ENCODE peak calls at places on chromosomes 2 and 18, in four cellular contexts. Q is neural progenitor cell; M is CD8-positive, alpha-beta T cell; E is HL-60. G is an unnamed sample.

GRCh38 chr2:237026981-237027711 is 58.5 kb upstream of the COPS8 start:
- DNase-seq in Q (peak; percentile 83), M (peak; percentile 25), E (peak; percentile 41), G (peak; percentile 74)

GRCh38 chr2:143572421-143572820 is 443.2 kb downstream of the ARHGAP15 start:
- DNase-seq in Q (no peak), M (no peak), E (no peak), G (no peak)

GRCh38 chr2:151251012-151251411 is 10.7 kb downstream of the RBM43 start:
- DNase-seq in Q (no peak), M (no peak), E (no peak), G (no peak)

GRCh38 chr2:216535454-216535995 is 36.9 kb downstream of the RPL37A start:
- DNase-seq in Q (no peak), M (no peak), E (peak; percentile 48), G (peak; percentile 34)

GRCh38 chr2:66495788-66496640 is 61.1 kb downstream of the MEIS1 start:
- DNase-seq in Q (peak; percentile 38), M (no peak), E (no peak), G (peak; percentile 21)

GRCh38 chr2:73984922-73985317 is 210 bp downstream of the TET3 start:
- DNase-seq in Q (peak; percentile 83), M (peak; percentile 50), E (peak; percentile 58), G (peak; percentile 75)

GRCh38 chr2:133666621-133667020 is 98.4 kb upstream of the NCKAP5 start:
- DNase-seq in Q (no peak), M (no peak), E (no peak), G (no peak)

GRCh38 chr2:120470041-120470716 is 124.2 kb downstream of the INHBB start:
- DNase-seq in Q (no peak), M (no peak), E (peak; percentile 81), G (no peak)

GRCh38 chr2:19274439-19274838 is 84.0 kb downstream of the OSR1 start:
- DNase-seq in Q (no peak), M (no peak), E (no peak), G (no peak)

GRCh38 chr18:69250305-69251151 is 150.2 kb upstream of the DOK6 start:
- DNase-seq in Q (no peak), M (no peak), E (no peak), G (no peak)

GRCh38 chr18:22814329-22814703 is 118.8 kb upstream of the RBBP8 start:
- DNase-seq in Q (no peak), M (no peak), E (no peak), G (no peak)

GRCh38 chr18:70069965-70070364 is 122.3 kb upstream of the CD226 start:
- DNase-seq in Q (no peak), M (no peak), E (no peak), G (no peak)

GRCh38 chr2:69997296-69998184 is 36.1 kb upstream of the ASPRV1 start:
- DNase-seq in Q (no peak), M (no peak), E (peak; percentile 71), G (no peak)

GRCh38 chr2:217166241-217166640 is 306.4 kb upstream of the TNP1 start:
- DNase-seq in Q (peak; percentile 84), M (no peak), E (no peak), G (no peak)

GRCh38 chr2:219434718-219435525 is at the start of gene SPEG:
- DNase-seq in Q (peak; percentile 59), M (no peak), E (no peak), G (no peak)

GRCh38 chr18:62105373-62105772 is 81.5 kb downstream of the PIGN start:
- DNase-seq in Q (no peak), M (no peak), E (no peak), G (no peak)

GRCh38 chr18:57502624-57503023 is 67.5 kb downstream of the ONECUT2 start:
- DNase-seq in Q (no peak), M (no peak), E (no peak), G (no peak)

GRCh38 chr18:11504962-11505361 is 104.4 kb upstream of the SLC35G4 start:
- DNase-seq in Q (no peak), M (no peak), E (no peak), G (no peak)

GRCh38 chr2:226620176-226620575 is 179.4 kb downstream of the IRS1 start:
- DNase-seq in Q (no peak), M (no peak), E (no peak), G (no peak)

GRCh38 chr18:25727281-25727680 is 363.1 kb downstream of the SS18 start:
- DNase-seq in Q (no peak), M (no peak), E (no peak), G (no peak)

GRCh38 chr2:138373993-138374408 is 127.6 kb upstream of the SPOPL start:
- DNase-seq in Q (peak; percentile 44), M (no peak), E (peak; percentile 2), G (peak; percentile 13)

GRCh38 chr2:241559489-241560180 is 1.1 kb downstream of the BOK start:
- DNase-seq in Q (peak; percentile 66), M (no peak), E (no peak), G (peak; percentile 57)

GRCh38 chr18:71239111-71239624 is 950.3 kb downstream of the SOCS6 start:
- DNase-seq in Q (no peak), M (no peak), E (no peak), G (no peak)

DNA sequence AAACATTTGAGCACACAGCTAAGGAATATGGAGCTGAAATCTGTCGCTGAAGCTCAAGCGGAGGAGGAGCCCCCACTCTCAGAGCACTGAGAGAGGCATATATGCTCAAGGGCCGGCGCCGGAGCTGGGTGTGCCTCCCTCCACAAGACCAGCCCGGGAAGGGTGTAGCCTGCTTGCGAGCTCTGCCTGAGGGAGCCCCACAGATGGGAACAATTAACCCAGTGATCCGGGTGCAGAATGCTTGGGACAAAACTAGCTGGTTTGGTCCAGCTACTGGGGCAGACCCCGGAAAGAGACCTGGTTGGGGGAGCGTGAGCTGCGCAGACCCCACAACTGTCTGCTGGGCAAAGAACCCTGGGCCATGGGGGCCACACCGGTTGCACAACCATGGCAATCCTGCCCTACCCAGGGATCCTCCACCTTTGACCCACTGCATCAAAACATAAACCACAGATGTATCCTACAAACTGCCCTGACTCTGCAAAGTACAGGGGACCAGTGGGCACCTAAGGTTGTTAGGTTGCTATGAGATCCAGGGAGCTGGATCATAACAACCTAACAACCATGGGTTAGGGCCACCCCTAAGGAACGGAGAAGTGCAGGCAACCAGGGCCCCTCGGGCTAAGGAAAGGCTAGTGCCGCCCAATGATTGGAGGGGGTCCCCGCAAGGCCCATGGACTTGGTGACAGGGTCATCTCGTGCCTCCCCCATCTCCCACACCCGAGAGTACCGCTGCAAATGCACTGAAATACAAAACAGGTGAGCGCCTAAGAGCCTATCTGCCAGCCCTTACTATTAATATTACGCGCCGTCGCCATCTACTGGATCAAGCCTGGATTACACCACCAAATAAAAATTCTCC is 53.4 kb upstream of the SCN1A start:
- DNase-seq in Q (peak; percentile 64), M (no peak), E (peak; percentile 26), G (peak; percentile 70)
- TF ChIP-seq CTCF in Q (peak; percentile 66), M (no peak), E (peak; percentile 37), G (peak; percentile 56)

GRCh38 chr2:231604101-231604684 is 11.5 kb downstream of the TEX44 start:
- DNase-seq in Q (peak; percentile 92), M (no peak), E (no peak), G (no peak)
- TF ChIP-seq CTCF in Q (no peak), M (no peak), E (no peak), G (no peak)

GRCh38 chr2:165874445-165875039 is 79.0 kb downstream of the TTC21B start:
- DNase-seq in Q (peak; percentile 72), M (no peak), E (peak; percentile 35), G (no peak)
- TF ChIP-seq CTCF in Q (peak; percentile 85), M (peak; percentile 89), E (peak; percentile 36), G (peak; percentile 76)

GRCh38 chr2:179990676-179991317 is 16.3 kb downstream of the CWC22 start:
- DNase-seq in Q (no peak), M (no peak), E (no peak), G (no peak)
- TF ChIP-seq CTCF in Q (no peak), M (no peak), E (no peak), G (no peak)

GRCh38 chr2:107634172-107634571 is 192.5 kb upstream of the RGPD4 start:
- DNase-seq in Q (no peak), M (no peak), E (no peak), G (no peak)
- TF ChIP-seq CTCF in Q (no peak), M (no peak), E (no peak), G (no peak)

DNA sequence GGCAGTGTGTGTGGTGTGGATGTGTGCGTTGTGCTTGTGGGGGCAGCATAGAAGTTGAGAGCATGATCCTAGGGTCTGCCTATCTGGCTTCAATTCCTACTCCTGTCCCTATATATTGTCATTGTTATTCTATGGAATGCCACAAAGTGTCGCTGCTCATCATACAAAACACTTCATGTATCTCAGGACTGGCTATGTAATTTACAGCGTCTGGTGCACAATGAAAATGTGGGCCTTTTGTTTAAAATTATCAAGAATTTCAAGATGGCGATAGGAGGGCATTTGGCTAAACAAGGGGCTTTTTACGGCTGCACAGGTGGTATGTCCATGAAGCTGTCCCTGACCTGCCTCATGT is 3.4 kb downstream of the SERPINB2 start:
- DNase-seq in Q (no peak), M (no peak), E (peak; percentile 86), G (no peak)
- TF ChIP-seq CTCF in Q (peak; percentile 12), M (no peak), E (peak; percentile 62), G (no peak)

GRCh38 chr2:29314816-29315571 is 199.8 kb downstream of the CLIP4 start:
- DNase-seq in Q (peak; percentile 55), M (peak; percentile 35), E (peak; percentile 37), G (peak; percentile 46)
- TF ChIP-seq CTCF in Q (no peak), M (no peak), E (no peak), G (no peak)

GRCh38 chr2:118061135-118061955 is 26.9 kb upstream of the INSIG2 start:
- DNase-seq in Q (peak; percentile 50), M (no peak), E (peak; percentile 76), G (no peak)
- TF ChIP-seq CTCF in Q (peak; percentile 58), M (no peak), E (peak; percentile 31), G (no peak)

DNA sequence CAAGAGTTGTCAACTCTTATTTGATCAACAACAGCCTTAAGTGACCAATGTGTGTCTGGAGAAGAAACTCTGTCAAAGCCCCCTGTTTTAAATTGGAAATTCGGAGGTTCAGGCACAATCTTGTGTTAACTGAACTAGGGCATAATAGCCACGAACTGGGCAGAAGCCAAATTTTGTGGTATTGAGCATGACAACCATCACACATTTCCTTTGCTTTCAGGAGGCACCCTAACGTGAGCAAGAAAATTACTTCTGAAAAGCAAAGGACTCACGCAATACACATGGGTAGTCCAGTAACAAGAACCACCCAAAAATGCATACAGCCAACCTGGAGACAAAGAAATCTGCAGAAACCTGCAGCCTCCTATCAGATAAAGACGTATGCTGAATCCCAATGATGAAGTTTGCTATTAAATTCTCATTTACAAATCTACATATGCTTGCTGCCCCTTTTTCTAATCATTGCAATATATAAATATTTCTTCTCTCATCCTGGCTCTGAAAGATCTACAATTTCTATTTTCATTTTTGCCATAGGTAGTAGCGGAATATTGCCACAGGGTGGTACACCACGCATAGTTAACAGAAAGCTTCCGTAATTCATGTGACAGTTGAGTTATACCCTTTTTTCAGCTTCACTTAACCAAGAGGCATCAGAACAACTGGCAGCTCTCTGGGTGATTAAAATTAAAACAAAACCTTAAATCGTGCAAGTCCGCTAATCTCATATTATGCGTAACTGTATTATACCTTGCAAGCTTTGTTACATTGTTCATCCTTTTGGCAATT is 495.8 kb downstream of the NRXN1 start:
- DNase-seq in Q (peak; percentile 39), M (no peak), E (peak; percentile 6), G (peak; percentile 12)
- TF ChIP-seq CTCF in Q (peak; percentile 80), M (no peak), E (peak; percentile 22), G (peak; percentile 80)

DNA sequence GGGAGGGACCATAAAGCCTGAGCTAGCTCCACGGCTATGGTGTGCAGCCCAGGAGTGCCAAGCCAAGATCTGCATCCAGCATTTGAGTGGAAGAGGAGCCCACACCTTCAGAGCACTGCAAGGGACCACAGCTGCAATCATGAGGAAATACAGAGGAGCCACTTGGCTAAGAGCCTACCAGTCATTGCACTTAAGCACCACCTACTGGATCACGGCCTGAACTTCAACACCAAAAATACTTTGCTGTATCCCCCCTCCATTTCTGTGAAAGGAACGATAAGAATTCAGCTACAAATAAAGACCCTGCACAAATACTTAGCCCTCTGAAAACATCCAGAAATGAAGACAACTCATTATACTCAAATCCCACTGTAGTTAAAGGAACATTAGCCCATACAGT is 545.3 kb downstream of the TSN start:
- DNase-seq in Q (no peak), M (no peak), E (peak; percentile 20), G (no peak)
- TF ChIP-seq CTCF in Q (peak; percentile 32), M (no peak), E (no peak), G (no peak)

G was measured in nephron progenitor cell.